ENCODE peak calls at places on chromosomes 11 and 22, in seven cellular contexts. One of them, this sample, is unnamed.

GRCh38 chr11:130897262-130898182 is 18.8 kb downstream of the SNX19 start:
- DNase-seq in HCT116: no peak
- DNase-seq in transverse colon: peak
- DNase-seq in H1: no peak
- DNase-seq in stomach: peak
- DNase-seq in endothelial cell of umbilical vein: peak
- DNase-seq in upper lobe of left lung: peak
- DNase-seq in this sample: no peak

GRCh38 chr22:18991828-18992442 is 55.8 kb upstream of the PRODH start:
- DNase-seq in HCT116: no peak
- DNase-seq in transverse colon: no peak
- DNase-seq in H1: peak
- DNase-seq in stomach: no peak
- DNase-seq in endothelial cell of umbilical vein: no peak
- DNase-seq in upper lobe of left lung: no peak
- DNase-seq in this sample: no peak

GRCh38 chr11:6406370-6406769 is 12.5 kb downstream of the APBB1 start:
- DNase-seq in HCT116: no peak
- DNase-seq in transverse colon: no peak
- DNase-seq in H1: no peak
- DNase-seq in stomach: no peak
- DNase-seq in endothelial cell of umbilical vein: no peak
- DNase-seq in upper lobe of left lung: no peak
- DNase-seq in this sample: no peak

GRCh38 chr11:67071420-67072284 is 15.0 kb downstream of the RHOD start:
- DNase-seq in HCT116: no peak
- DNase-seq in transverse colon: peak
- DNase-seq in H1: peak
- DNase-seq in stomach: peak
- DNase-seq in endothelial cell of umbilical vein: peak
- DNase-seq in upper lobe of left lung: peak
- DNase-seq in this sample: no peak

GRCh38 chr22:33893486-33893885 is 26.8 kb downstream of the LARGE1 start:
- DNase-seq in HCT116: no peak
- DNase-seq in transverse colon: no peak
- DNase-seq in H1: no peak
- DNase-seq in stomach: no peak
- DNase-seq in endothelial cell of umbilical vein: no peak
- DNase-seq in upper lobe of left lung: no peak
- DNase-seq in this sample: no peak

GRCh38 chr22:29689201-29689871 is 30.5 kb upstream of the CABP7 start:
- DNase-seq in HCT116: no peak
- DNase-seq in transverse colon: no peak
- DNase-seq in H1: no peak
- DNase-seq in stomach: no peak
- DNase-seq in endothelial cell of umbilical vein: no peak
- DNase-seq in upper lobe of left lung: no peak
- DNase-seq in this sample: no peak

GRCh38 chr22:45014658-45015057 is 4.9 kb upstream of the PHF21B start:
- DNase-seq in HCT116: no peak
- DNase-seq in transverse colon: no peak
- DNase-seq in H1: no peak
- DNase-seq in stomach: no peak
- DNase-seq in endothelial cell of umbilical vein: no peak
- DNase-seq in upper lobe of left lung: no peak
- DNase-seq in this sample: no peak

GRCh38 chr22:39488563-39489083 is 13.5 kb upstream of the MIEF1 start:
- DNase-seq in HCT116: no peak
- DNase-seq in transverse colon: no peak
- DNase-seq in H1: no peak
- DNase-seq in stomach: no peak
- DNase-seq in endothelial cell of umbilical vein: no peak
- DNase-seq in upper lobe of left lung: peak
- DNase-seq in this sample: no peak

GRCh38 chr11:65058419-65059054 is at the start of gene NAALADL1:
- DNase-seq in HCT116: no peak
- DNase-seq in transverse colon: peak
- DNase-seq in H1: no peak
- DNase-seq in stomach: no peak
- DNase-seq in endothelial cell of umbilical vein: no peak
- DNase-seq in upper lobe of left lung: no peak
- DNase-seq in this sample: no peak

GRCh38 chr11:65060913-65061408 is 2.6 kb upstream of the NAALADL1 start:
- DNase-seq in HCT116: no peak
- DNase-seq in transverse colon: no peak
- DNase-seq in H1: peak
- DNase-seq in stomach: no peak
- DNase-seq in endothelial cell of umbilical vein: peak
- DNase-seq in upper lobe of left lung: no peak
- DNase-seq in this sample: no peak

GRCh38 chr11:65058012-65058411 is 341 bp downstream of the NAALADL1 start:
- DNase-seq in HCT116: no peak
- DNase-seq in transverse colon: no peak
- DNase-seq in H1: no peak
- DNase-seq in stomach: no peak
- DNase-seq in endothelial cell of umbilical vein: no peak
- DNase-seq in upper lobe of left lung: peak
- DNase-seq in this sample: no peak

GRCh38 chr11:65059959-65060824 is 1.8 kb upstream of the NAALADL1 start:
- DNase-seq in HCT116: no peak
- DNase-seq in transverse colon: no peak
- DNase-seq in H1: no peak
- DNase-seq in stomach: no peak
- DNase-seq in endothelial cell of umbilical vein: no peak
- DNase-seq in upper lobe of left lung: no peak
- DNase-seq in this sample: no peak

GRCh38 chr11:65059523-65059922 is 1.2 kb upstream of the NAALADL1 start:
- DNase-seq in HCT116: no peak
- DNase-seq in transverse colon: no peak
- DNase-seq in H1: no peak
- DNase-seq in stomach: no peak
- DNase-seq in endothelial cell of umbilical vein: no peak
- DNase-seq in upper lobe of left lung: no peak
- DNase-seq in this sample: no peak
- TF ChIP-seq POLR2AphosphoS5 in HCT116: no peak
- TF ChIP-seq POLR2AphosphoS5 in transverse colon: no peak
- TF ChIP-seq POLR2AphosphoS5 in H1: no peak
- TF ChIP-seq POLR2AphosphoS5 in stomach: no peak
- TF ChIP-seq POLR2AphosphoS5 in endothelial cell of umbilical vein: no peak
- TF ChIP-seq POLR2AphosphoS5 in upper lobe of left lung: no peak
- TF ChIP-seq POLR2AphosphoS5 in this sample: no peak

GRCh38 chr11:118771481-118772278 is 19.3 kb downstream of the DDX6 start:
- DNase-seq in HCT116: no peak
- DNase-seq in transverse colon: no peak
- DNase-seq in H1: no peak
- DNase-seq in stomach: no peak
- DNase-seq in endothelial cell of umbilical vein: peak
- DNase-seq in upper lobe of left lung: no peak
- DNase-seq in this sample: no peak

GRCh38 chr11:118766035-118766434 is 24.9 kb downstream of the DDX6 start:
- DNase-seq in HCT116: no peak
- DNase-seq in transverse colon: no peak
- DNase-seq in H1: no peak
- DNase-seq in stomach: no peak
- DNase-seq in endothelial cell of umbilical vein: no peak
- DNase-seq in upper lobe of left lung: no peak
- DNase-seq in this sample: no peak

GRCh38 chr11:118763038-118763437 is 27.9 kb downstream of the DDX6 start:
- DNase-seq in HCT116: no peak
- DNase-seq in transverse colon: no peak
- DNase-seq in H1: no peak
- DNase-seq in stomach: no peak
- DNase-seq in endothelial cell of umbilical vein: no peak
- DNase-seq in upper lobe of left lung: no peak
- DNase-seq in this sample: no peak

GRCh38 chr11:118774032-118774431 is 16.9 kb downstream of the DDX6 start:
- DNase-seq in HCT116: no peak
- DNase-seq in transverse colon: no peak
- DNase-seq in H1: no peak
- DNase-seq in stomach: no peak
- DNase-seq in endothelial cell of umbilical vein: no peak
- DNase-seq in upper lobe of left lung: no peak
- DNase-seq in this sample: no peak

GRCh38 chr11:118768715-118769114 is 22.2 kb downstream of the DDX6 start:
- DNase-seq in HCT116: no peak
- DNase-seq in transverse colon: no peak
- DNase-seq in H1: no peak
- DNase-seq in stomach: no peak
- DNase-seq in endothelial cell of umbilical vein: no peak
- DNase-seq in upper lobe of left lung: no peak
- DNase-seq in this sample: no peak
- H3K4me3 ChIP-seq in HCT116: no peak
- H3K4me3 ChIP-seq in transverse colon: no peak
- H3K4me3 ChIP-seq in H1: no peak
- H3K4me3 ChIP-seq in stomach: no peak
- H3K4me3 ChIP-seq in endothelial cell of umbilical vein: no peak
- H3K4me3 ChIP-seq in upper lobe of left lung: no peak
- H3K4me3 ChIP-seq in this sample: no peak

GRCh38 chr11:112225753-112226061 is 521 bp upstream of the PTS start:
- DNase-seq in HCT116: no peak
- DNase-seq in transverse colon: peak
- DNase-seq in H1: no peak
- DNase-seq in stomach: no peak
- DNase-seq in endothelial cell of umbilical vein: no peak
- DNase-seq in upper lobe of left lung: no peak
- DNase-seq in this sample: no peak

GRCh38 chr11:112227471-112227870 is 1.2 kb downstream of the PTS start:
- DNase-seq in HCT116: no peak
- DNase-seq in transverse colon: no peak
- DNase-seq in H1: no peak
- DNase-seq in stomach: no peak
- DNase-seq in endothelial cell of umbilical vein: no peak
- DNase-seq in upper lobe of left lung: no peak
- DNase-seq in this sample: no peak

GRCh38 chr11:112223754-112224532 is 2.3 kb upstream of the PTS start:
- DNase-seq in HCT116: no peak
- DNase-seq in transverse colon: no peak
- DNase-seq in H1: no peak
- DNase-seq in stomach: no peak
- DNase-seq in endothelial cell of umbilical vein: no peak
- DNase-seq in upper lobe of left lung: no peak
- DNase-seq in this sample: no peak

GRCh38 chr11:112227002-112227401 is 774 bp downstream of the PTS start:
- DNase-seq in HCT116: no peak
- DNase-seq in transverse colon: no peak
- DNase-seq in H1: no peak
- DNase-seq in stomach: no peak
- DNase-seq in endothelial cell of umbilical vein: no peak
- DNase-seq in upper lobe of left lung: no peak
- DNase-seq in this sample: no peak

DNA sequence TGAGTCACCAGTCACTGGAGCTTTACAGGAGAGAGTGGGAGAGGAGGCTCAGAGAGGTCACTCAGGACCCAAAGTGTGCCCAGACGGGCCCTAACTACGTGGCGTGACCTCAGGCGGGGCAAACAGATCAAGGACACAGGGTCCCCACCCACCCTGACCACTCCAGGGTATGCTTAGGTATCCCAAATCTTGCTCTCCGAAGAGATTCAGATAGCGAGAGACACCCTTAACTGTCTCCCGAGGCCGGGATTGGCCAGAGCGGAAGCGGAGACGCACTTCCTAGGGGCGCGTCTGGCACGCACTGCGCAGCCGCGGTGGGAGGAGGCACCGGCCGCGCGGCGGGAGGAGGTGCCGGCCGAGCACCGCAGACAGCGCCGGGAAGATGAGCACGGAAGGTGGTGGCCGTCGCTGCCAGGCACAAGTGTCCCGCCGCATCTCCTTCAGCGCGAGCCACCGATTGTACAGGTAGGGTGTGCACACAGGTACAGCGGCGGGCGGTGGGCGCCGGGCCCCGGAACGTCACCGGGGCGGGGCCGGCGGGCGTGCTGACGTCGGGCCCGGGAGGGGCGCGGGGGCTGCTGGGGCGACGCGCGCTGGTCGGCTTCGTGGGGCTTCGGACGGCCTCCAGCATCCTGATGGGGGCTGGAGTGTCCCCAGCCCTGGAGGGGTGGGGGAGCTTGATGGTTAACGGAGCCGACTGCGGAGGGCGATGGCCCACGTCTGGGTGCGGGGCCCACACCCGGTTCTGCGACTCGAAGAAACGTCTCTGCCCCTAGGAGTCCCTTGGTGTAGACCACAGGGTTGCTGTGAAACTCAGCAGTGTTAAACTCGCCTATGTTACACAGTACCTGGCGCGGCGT is at the start of gene PTS:
- DNase-seq in HCT116: peak
- DNase-seq in transverse colon: peak
- DNase-seq in H1: peak
- DNase-seq in stomach: peak
- DNase-seq in endothelial cell of umbilical vein: peak
- DNase-seq in upper lobe of left lung: peak
- DNase-seq in this sample: no peak
- TF ChIP-seq POLR2AphosphoS5 in HCT116: peak
- TF ChIP-seq POLR2AphosphoS5 in transverse colon: peak
- TF ChIP-seq POLR2AphosphoS5 in H1: peak
- TF ChIP-seq POLR2AphosphoS5 in stomach: peak
- TF ChIP-seq POLR2AphosphoS5 in endothelial cell of umbilical vein: peak
- TF ChIP-seq POLR2AphosphoS5 in upper lobe of left lung: peak
- TF ChIP-seq POLR2AphosphoS5 in this sample: peak

GRCh38 chr11:119223856-119224255 is 17.7 kb downstream of the CBL start:
- DNase-seq in HCT116: no peak
- DNase-seq in transverse colon: no peak
- DNase-seq in H1: no peak
- DNase-seq in stomach: no peak
- DNase-seq in endothelial cell of umbilical vein: no peak
- DNase-seq in upper lobe of left lung: no peak
- DNase-seq in this sample: no peak

GRCh38 chr11:119229736-119230135 is 23.6 kb downstream of the CBL start:
- DNase-seq in HCT116: no peak
- DNase-seq in transverse colon: no peak
- DNase-seq in H1: no peak
- DNase-seq in stomach: no peak
- DNase-seq in endothelial cell of umbilical vein: no peak
- DNase-seq in upper lobe of left lung: no peak
- DNase-seq in this sample: no peak

GRCh38 chr11:119222891-119223290 is 16.8 kb downstream of the CBL start:
- DNase-seq in HCT116: no peak
- DNase-seq in transverse colon: no peak
- DNase-seq in H1: no peak
- DNase-seq in stomach: no peak
- DNase-seq in endothelial cell of umbilical vein: no peak
- DNase-seq in upper lobe of left lung: no peak
- DNase-seq in this sample: no peak

DNA sequence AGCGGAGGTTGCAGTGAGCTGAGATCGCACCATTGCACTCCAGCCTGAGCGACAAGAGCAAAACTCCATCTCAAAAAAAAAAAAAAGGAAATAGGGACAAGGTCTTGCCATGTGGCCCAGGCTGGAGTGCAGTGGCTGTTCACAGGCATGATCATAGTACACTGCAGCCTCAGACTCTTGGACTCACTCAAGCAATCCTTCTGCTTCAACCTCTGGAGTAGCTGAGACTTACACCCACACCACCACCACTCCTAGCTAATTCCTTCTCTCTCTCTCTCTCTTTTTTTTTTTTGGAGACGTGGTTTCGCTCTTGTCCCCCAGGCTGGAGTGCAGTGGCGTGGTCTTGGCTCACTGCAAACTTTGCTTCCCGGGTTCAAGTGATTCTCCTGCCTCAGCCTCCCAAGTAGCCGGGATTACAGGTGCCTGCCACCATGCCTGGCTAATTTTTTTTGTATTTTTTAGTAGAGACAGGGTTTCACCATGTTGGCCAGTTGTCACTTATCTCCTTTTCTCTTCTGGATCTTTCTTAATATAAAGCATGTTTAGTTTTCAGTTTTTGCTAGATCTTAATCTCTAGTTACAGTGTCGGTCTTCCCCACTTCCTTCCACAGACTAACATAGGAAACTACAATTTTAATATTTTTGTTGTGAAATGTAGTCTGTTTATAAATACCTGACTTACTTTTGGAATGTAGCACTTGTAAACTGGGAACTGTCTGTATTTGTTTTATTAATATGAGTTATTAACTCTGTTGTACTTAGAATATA is 22.6 kb downstream of the CBL start:
- DNase-seq in HCT116: no peak
- DNase-seq in transverse colon: no peak
- DNase-seq in H1: no peak
- DNase-seq in stomach: no peak
- DNase-seq in endothelial cell of umbilical vein: peak
- DNase-seq in upper lobe of left lung: no peak
- DNase-seq in this sample: no peak
- H3K4me3 ChIP-seq in HCT116: no peak
- H3K4me3 ChIP-seq in transverse colon: no peak
- H3K4me3 ChIP-seq in H1: no peak
- H3K4me3 ChIP-seq in stomach: no peak
- H3K4me3 ChIP-seq in endothelial cell of umbilical vein: no peak
- H3K4me3 ChIP-seq in upper lobe of left lung: no peak
- H3K4me3 ChIP-seq in this sample: no peak

This sample was measured in vagina.